ENCODE peak calls at places on chromosomes 12 and 14, in seven cellular contexts. L, D, E, F, W, B and T are unnamed samples.

GRCh38 chr12:2111816-2112215 is 59.0 kb downstream of the CACNA1C start:
- DNase-seq in L (no peak), D (no peak), E (no peak), F (no peak), W (no peak), B (no peak), T (no peak)

GRCh38 chr12:14927267-14927666 is 11.1 kb downstream of the ERP27 start:
- DNase-seq in L (no peak), D (no peak), E (no peak), F (no peak), W (no peak), B (no peak), T (no peak)

GRCh38 chr12:125786143-125786542 is 720.9 kb downstream of the AACS start:
- DNase-seq in L (no peak), D (no peak), E (no peak), F (no peak), W (no peak), B (no peak), T (no peak)

GRCh38 chr14:32224731-32225377 is 21.8 kb upstream of the RNU6-8 start:
- DNase-seq in L (peak), D (no peak), E (peak), F (no peak), W (no peak), B (no peak), T (peak)

GRCh38 chr14:60958146-60958545 is 22.7 kb downstream of the TRMT5 start:
- DNase-seq in L (no peak), D (no peak), E (peak), F (no peak), W (no peak), B (no peak), T (no peak)

GRCh38 chr12:91424506-91424905 is 241.9 kb upstream of the DCN start:
- DNase-seq in L (no peak), D (peak), E (no peak), F (no peak), W (no peak), B (no peak), T (no peak)

GRCh38 chr14:105195533-105196227 is 14.6 kb upstream of the NUDT14 start:
- DNase-seq in L (no peak), D (no peak), E (peak), F (no peak), W (peak), B (no peak), T (no peak)

GRCh38 chr14:101509730-101510371 is 51.4 kb upstream of the DIO3 start:
- DNase-seq in L (no peak), D (no peak), E (no peak), F (no peak), W (no peak), B (no peak), T (no peak)

GRCh38 chr12:7113389-7113871 is 4.4 kb upstream of the C1RL start:
- DNase-seq in L (peak), D (no peak), E (peak), F (no peak), W (no peak), B (peak), T (peak)

GRCh38 chr14:25887251-25887908 is 710.5 kb downstream of the NOVA1 start:
- DNase-seq in L (no peak), D (no peak), E (no peak), F (no peak), W (no peak), B (no peak), T (peak)

GRCh38 chr12:108816652-108817335 is 40.6 kb downstream of the SSH1 start:
- DNase-seq in L (no peak), D (no peak), E (no peak), F (no peak), W (no peak), B (no peak), T (no peak)

GRCh38 chr12:107045186-107045585 is 48.2 kb downstream of the CRY1 start:
- DNase-seq in L (no peak), D (no peak), E (no peak), F (no peak), W (no peak), B (no peak), T (no peak)
- H2BK120ac ChIP-seq in L (no peak), D (no peak), E (no peak), F (no peak), W (no peak), B (no peak), T (no peak)

GRCh38 chr12:51208016-51208660 is 9.7 kb downstream of the POU6F1 start:
- DNase-seq in L (no peak), D (no peak), E (no peak), F (no peak), W (no peak), B (no peak), T (no peak)
- H2BK120ac ChIP-seq in L (no peak), D (no peak), E (no peak), F (no peak), W (no peak), B (no peak), T (no peak)

DNA sequence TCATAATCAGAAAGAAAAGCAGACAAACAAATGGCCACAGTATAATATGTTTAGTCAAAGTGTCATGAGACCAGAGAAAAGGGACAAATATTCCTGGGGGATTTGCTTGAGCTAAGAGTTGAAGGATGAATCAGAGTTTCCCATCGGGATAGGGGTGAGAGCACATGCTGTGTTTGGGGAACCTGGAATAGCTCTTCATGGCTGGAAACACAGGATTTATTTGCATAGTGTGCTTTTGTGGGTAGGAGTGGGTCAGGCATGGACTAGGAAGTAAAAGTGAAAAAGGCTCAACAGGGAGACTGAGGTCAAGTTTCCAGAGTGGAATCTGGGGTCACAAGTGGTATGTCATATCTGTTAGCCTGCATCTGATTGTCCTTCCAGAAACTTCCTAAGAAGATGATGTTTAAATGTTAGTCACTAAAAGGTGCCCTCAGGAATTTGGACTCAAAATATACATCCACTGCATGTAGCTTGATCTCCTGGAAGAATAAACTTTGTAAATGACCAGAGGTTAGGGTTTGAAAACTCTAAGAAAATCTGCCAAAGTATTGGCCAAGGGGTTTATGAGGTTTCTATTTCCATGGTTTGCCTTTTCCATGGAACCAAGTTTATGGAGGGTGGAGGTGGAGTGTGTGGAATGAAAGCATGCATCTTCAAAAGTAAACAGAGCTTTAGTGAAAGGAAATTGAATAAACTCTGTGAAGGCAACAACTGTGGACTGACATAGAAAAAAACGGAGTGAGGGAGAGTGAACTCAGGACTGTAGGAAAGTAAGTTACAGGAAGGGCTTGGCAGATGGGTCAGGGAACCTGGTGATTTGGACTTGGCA is 344.6 kb downstream of the C12orf75 start:
- DNase-seq in L (peak), D (no peak), E (no peak), F (no peak), W (no peak), B (no peak), T (peak)
- H2BK120ac ChIP-seq in L (peak), D (no peak), E (no peak), F (no peak), W (no peak), B (no peak), T (no peak)

DNA sequence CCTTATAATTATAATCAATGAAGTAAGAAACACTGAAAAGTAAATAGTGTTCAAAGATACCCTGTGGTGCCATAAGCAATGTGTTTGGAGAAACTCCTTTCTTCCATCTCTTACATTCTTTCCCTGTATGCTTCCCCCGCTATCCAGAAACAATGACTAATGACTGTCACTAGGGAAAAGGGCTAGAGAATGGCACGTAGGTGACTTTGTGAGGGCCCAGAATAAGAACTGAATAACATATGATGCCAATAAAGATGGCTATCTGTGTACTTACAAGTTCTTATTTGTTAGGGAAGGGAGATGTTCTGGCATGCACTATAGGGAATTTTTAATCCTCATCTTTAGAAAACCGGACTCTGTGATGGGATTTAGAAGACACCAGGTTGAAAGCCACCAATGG is 4.7 kb upstream of the KRT7 start:
- DNase-seq in L (no peak), D (no peak), E (no peak), F (no peak), W (no peak), B (no peak), T (no peak)
- H2BK120ac ChIP-seq in L (peak), D (no peak), E (no peak), F (no peak), W (no peak), B (no peak), T (no peak)

DNA sequence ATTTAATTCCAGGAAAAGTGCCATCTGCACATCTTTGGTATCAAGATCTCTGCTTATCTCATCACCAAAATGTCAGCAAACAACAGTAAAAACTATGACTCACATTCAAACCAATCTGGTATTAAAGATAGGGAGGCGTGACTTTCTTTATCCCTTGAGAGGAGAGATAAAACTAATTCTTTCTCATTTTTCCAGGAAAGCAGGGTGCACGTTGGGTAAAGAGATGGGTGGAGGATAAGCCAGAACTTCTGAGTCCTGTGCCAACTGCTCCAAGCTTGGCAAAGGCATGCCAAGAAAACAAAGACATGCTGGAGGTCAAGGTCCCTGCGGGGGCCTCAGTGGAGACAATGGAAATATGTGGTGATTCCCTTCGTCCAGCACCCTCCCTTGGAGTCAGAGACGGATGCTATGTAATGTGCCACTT is 225.8 kb upstream of the PLXNC1 start:
- DNase-seq in L (no peak), D (no peak), E (peak), F (no peak), W (no peak), B (no peak), T (no peak)
- H2BK120ac ChIP-seq in L (no peak), D (no peak), E (no peak), F (no peak), W (no peak), B (no peak), T (no peak)